ENCODE peak calls at places on chromosomes 2 and 18, in nine cellular contexts. J, R, W, P, G, L, Q, U and X are unnamed samples.

GRCh38 chr2:75516378-75517122 is 44.2 kb downstream of the EVA1A start:
- DNase-seq in Q (no peak), R (no peak), G (no peak), P (peak), W (no peak), U (no peak), J (no peak), L (no peak), X (no peak)

GRCh38 chr2:122988395-122989221 is 1036.5 kb upstream of the CNTNAP5 start:
- DNase-seq in L (no peak), W (no peak), U (no peak), R (no peak), G (peak), Q (peak), P (no peak), J (no peak), X (no peak)

GRCh38 chr2:109721117-109721504 is 73.0 kb upstream of the RGPD5 start:
- DNase-seq in U (no peak), P (no peak), Q (no peak), J (no peak), W (no peak), G (no peak), R (no peak), L (no peak), X (no peak)

GRCh38 chr18:77001041-77001440 is 131.5 kb downstream of the MBP start:
- DNase-seq in J (no peak), G (peak), U (no peak), L (no peak), Q (no peak), W (no peak), R (no peak), P (no peak), X (no peak)

GRCh38 chr2:127675335-127676261 is at the start of gene LIMS2:
- DNase-seq in G (peak), W (no peak), J (no peak), L (peak), U (peak), Q (peak), R (peak), P (no peak), X (no peak)

GRCh38 chr2:34570266-34570872 is 971.3 kb upstream of the FAM98A start:
- DNase-seq in W (no peak), U (no peak), L (peak), J (peak), G (no peak), R (no peak), P (no peak), Q (peak), X (no peak)

GRCh38 chr2:71611781-71612545 is 158.6 kb downstream of the DYSF start:
- DNase-seq in J (no peak), Q (no peak), L (no peak), P (no peak), W (no peak), U (no peak), G (peak), R (no peak), X (no peak)

GRCh38 chr2:118310016-118310877 is 222.0 kb downstream of the INSIG2 start:
- DNase-seq in L (no peak), P (no peak), G (peak), Q (peak), U (peak), R (peak), J (peak), W (peak), X (peak)

GRCh38 chr2:37670378-37671012 is 947 bp downstream of the CDC42EP3 start:
- DNase-seq in R (no peak), L (no peak), W (no peak), G (no peak), U (peak), J (no peak), P (no peak), Q (peak), X (no peak)

GRCh38 chr2:205934443-205934842 is 151.5 kb downstream of the INO80D start:
- DNase-seq in W (no peak), G (no peak), R (no peak), P (no peak), L (peak), J (no peak), U (no peak), Q (no peak), X (no peak)

GRCh38 chr18:303011-303410 is 35.2 kb upstream of the THOC1 start:
- DNase-seq in W (no peak), Q (no peak), J (no peak), U (no peak), L (no peak), R (no peak), G (no peak), P (no peak), X (no peak)

GRCh38 chr2:39513641-39514094 is 76.6 kb upstream of the MAP4K3 start:
- DNase-seq in Q (peak), P (peak), U (peak), R (no peak), L (peak), W (peak), J (peak), G (no peak), X (peak)

DNA sequence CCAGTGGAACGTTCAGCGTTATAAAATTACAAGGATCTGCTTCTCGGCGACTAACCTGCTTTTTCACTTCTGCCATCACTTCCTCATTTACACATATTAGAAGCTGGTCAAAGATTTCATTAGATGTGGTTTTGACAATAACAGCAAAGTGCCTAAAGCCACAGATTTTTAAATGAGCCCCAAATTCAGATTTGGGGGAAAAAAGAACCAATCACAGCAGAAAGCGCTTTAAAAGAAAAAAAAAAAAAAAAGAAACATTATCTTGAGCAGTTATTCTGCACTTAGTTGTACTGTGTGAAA is 167.4 kb downstream of the TCF4 start:
- DNase-seq in J (no peak), P (no peak), L (no peak), G (no peak), Q (no peak), R (no peak), W (no peak), U (no peak), X (no peak)
- H3K4me3 ChIP-seq in J (no peak), P (no peak), L (no peak), G (no peak), Q (no peak), R (peak), W (peak), U (peak), X (no peak)

GRCh38 chr2:240459401-240460242 is 24.2 kb downstream of the GPC1 start:
- DNase-seq in J (no peak), Q (peak), W (peak), P (no peak), G (peak), L (no peak), U (no peak), R (peak), X (no peak)
- H3K27ac ChIP-seq in J (no peak), Q (no peak), W (no peak), P (no peak), G (no peak), L (no peak), U (no peak), R (no peak), X (no peak)

GRCh38 chr2:170717599-170717963 is 2.4 kb downstream of the SP5 start:
- DNase-seq in P (no peak), J (no peak), G (no peak), Q (no peak), L (no peak), W (no peak), U (no peak), R (no peak), X (no peak)

GRCh38 chr2:170715932-170716777 is 1.0 kb downstream of the SP5 start:
- DNase-seq in U (no peak), G (peak), P (no peak), Q (peak), R (no peak), J (peak), L (no peak), W (no peak), X (no peak)

GRCh38 chr2:170715062-170715931 is at the start of gene SP5:
- DNase-seq in J (peak), Q (peak), P (no peak), G (peak), R (peak), W (peak), L (peak), U (peak), X (peak)

GRCh38 chr2:170717991-170718589 is 3.0 kb downstream of the SP5 start:
- DNase-seq in W (no peak), P (no peak), J (no peak), R (no peak), U (no peak), L (no peak), G (no peak), Q (peak), X (no peak)

DNA sequence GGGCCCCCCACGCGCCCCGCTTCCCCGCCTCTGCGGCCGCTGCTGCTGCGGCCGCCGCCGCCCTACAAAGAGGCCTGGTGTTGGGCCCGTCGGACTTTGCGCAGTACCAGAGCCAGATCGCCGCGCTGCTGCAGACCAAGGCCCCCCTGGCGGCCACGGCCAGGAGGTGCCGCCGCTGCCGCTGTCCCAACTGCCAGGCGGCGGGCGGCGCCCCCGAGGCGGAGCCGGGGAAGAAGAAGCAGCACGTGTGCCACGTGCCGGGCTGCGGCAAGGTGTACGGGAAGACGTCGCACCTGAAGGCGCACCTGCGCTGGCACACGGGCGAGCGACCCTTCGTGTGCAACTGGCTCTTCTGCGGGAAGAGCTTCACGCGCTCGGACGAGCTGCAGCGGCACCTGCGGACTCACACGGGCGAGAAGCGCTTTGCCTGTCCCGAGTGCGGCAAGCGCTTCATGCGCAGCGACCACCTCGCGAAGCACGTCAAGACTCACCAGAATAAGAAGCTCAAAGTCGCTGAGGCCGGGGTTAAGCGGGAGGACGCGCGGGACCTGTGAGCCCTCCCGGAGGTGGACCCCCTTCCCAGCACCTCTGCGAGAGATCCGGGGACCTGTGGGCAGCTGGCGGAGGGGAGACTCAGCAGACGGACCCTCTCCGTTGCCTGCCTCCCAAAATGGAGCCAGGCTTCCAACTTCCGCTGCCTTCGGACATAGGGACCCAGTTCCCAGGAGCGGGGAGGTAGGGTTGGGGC is 1.9 kb downstream of the SP5 start:
- DNase-seq in J (peak), U (peak), L (peak), P (no peak), G (peak), Q (peak), R (peak), W (peak), X (no peak)
- H3K4me3 ChIP-seq in J (peak), U (peak), L (peak), P (no peak), G (no peak), Q (peak), R (peak), W (peak), X (no peak)

GRCh38 chr2:49286726-49287125 is 132.4 kb upstream of the FSHR start:
- DNase-seq in R (no peak), Q (no peak), P (no peak), G (no peak), J (no peak), U (peak), L (no peak), W (no peak), X (no peak)

GRCh38 chr2:49286045-49286444 is 131.7 kb upstream of the FSHR start:
- DNase-seq in J (no peak), L (no peak), R (no peak), Q (no peak), G (no peak), W (no peak), U (no peak), P (no peak), X (no peak)

GRCh38 chr2:49289711-49290110 is 135.4 kb upstream of the FSHR start:
- DNase-seq in U (no peak), J (no peak), R (no peak), L (no peak), P (no peak), G (no peak), Q (no peak), W (no peak), X (no peak)

GRCh38 chr2:49288902-49289680 is 134.8 kb upstream of the FSHR start:
- DNase-seq in P (no peak), L (no peak), W (no peak), J (no peak), R (no peak), Q (no peak), U (peak), G (no peak), X (no peak)

GRCh38 chr2:49288113-49288710 is 133.9 kb upstream of the FSHR start:
- DNase-seq in U (no peak), L (no peak), W (no peak), J (no peak), Q (no peak), P (no peak), R (no peak), G (no peak), X (no peak)
- H3K27ac ChIP-seq in U (no peak), L (no peak), W (peak), J (peak), Q (no peak), P (no peak), R (no peak), G (no peak), X (no peak)

GRCh38 chr2:102421890-102422759 is 835 bp upstream of the IL18RAP start:
- DNase-seq in G (no peak), J (no peak), Q (no peak), R (no peak), W (no peak), U (no peak), P (no peak), L (no peak), X (no peak)

GRCh38 chr2:102420290-102420689 is 2.7 kb upstream of the IL18RAP start:
- DNase-seq in R (no peak), U (no peak), Q (no peak), P (no peak), L (no peak), G (no peak), W (no peak), J (no peak), X (no peak)

GRCh38 chr2:102418421-102418961 is 4.5 kb upstream of the IL18RAP start:
- DNase-seq in R (no peak), U (peak), L (no peak), G (no peak), W (no peak), J (no peak), Q (no peak), P (no peak), X (peak)

GRCh38 chr2:102422910-102423309 is at the start of gene IL18RAP:
- DNase-seq in G (no peak), L (no peak), U (no peak), Q (no peak), R (no peak), P (no peak), J (no peak), W (no peak), X (no peak)

DNA sequence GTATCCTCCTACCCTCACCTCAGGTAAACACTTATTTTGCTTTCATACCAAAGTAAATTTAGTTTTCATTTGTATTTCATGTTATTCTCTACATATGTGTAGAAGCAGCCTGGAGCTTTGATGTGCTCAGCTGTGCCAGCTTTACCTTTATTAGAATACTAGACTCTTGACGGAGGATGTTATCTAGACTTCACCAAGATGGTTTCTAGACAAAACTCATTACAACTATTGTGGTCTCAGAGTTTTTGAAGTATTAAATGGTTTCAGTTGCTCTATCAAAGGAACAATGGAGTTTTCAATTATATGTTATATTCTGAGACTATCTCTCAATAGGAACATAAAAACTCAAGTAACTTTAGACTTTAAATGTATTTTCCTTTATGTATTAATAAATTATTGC is 5.0 kb upstream of the IL18RAP start:
- DNase-seq in L (no peak), W (no peak), J (no peak), P (no peak), G (no peak), U (no peak), R (no peak), Q (no peak), X (no peak)
- H3K4me3 ChIP-seq in L (no peak), W (no peak), J (no peak), P (peak), G (no peak), U (no peak), R (no peak), Q (no peak), X (no peak)

GRCh38 chr2:42169869-42170465 is 814 bp downstream of the EML4 start:
- DNase-seq in G (no peak), L (no peak), R (no peak), Q (peak), P (no peak), W (no peak), U (peak), J (no peak), X (no peak)

GRCh38 chr2:42170619-42171395 is 1.7 kb downstream of the EML4 start:
- DNase-seq in J (no peak), L (no peak), U (no peak), R (no peak), G (no peak), W (no peak), P (no peak), Q (no peak), X (no peak)

GRCh38 chr2:42171396-42171971 is 2.3 kb downstream of the EML4 start:
- DNase-seq in P (no peak), J (no peak), R (no peak), G (no peak), U (peak), W (no peak), L (no peak), Q (peak), X (no peak)

GRCh38 chr2:42172566-42172965 is 3.4 kb downstream of the EML4 start:
- DNase-seq in Q (no peak), U (no peak), L (no peak), G (no peak), J (no peak), W (no peak), R (no peak), P (no peak), X (no peak)

DNA sequence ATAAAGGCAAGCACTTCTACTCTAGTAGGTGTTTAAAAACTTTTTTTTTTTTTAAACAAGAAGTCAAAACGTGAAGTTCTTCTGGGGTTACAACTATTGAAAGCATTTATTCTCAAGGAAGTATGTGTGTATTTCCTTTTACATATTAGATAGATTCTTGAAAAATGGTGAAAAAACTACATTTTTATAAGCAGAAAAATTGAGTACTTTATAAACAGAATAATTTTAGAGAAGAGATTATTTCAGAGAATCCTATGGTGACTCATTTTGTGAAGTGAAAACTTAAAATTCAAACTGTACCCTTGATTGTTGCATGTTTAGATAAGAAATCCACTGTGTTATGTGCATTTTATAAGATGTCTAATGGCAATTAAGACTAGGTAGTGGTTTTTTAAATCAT is 2.9 kb downstream of the EML4 start:
- DNase-seq in Q (no peak), R (no peak), L (no peak), U (no peak), G (no peak), W (no peak), P (no peak), J (no peak), X (no peak)
- H3K27ac ChIP-seq in Q (peak), R (no peak), L (no peak), U (no peak), G (peak), W (no peak), P (peak), J (peak), X (no peak)